ENCODE peak calls at places on chromosomes 6 and 20, in seven cellular contexts. One of them, this sample, is unnamed.

GRCh38 chr6:33958208-33958862 is 154.5 kb upstream of the MLN start:
- DNase-seq in mesenchymal stem cell: no peak
- DNase-seq in mesendoderm: peak
- DNase-seq in IMR-90: no peak
- DNase-seq in neuronal stem cell: peak
- DNase-seq in H1: no peak
- DNase-seq in trophoblast cell: no peak
- DNase-seq in this sample: peak

GRCh38 chr6:7697820-7698623 is 27.9 kb upstream of the BMP6 start:
- DNase-seq in mesenchymal stem cell: peak
- DNase-seq in mesendoderm: peak
- DNase-seq in IMR-90: peak
- DNase-seq in neuronal stem cell: no peak
- DNase-seq in H1: no peak
- DNase-seq in trophoblast cell: peak
- DNase-seq in this sample: no peak

GRCh38 chr6:10315631-10316145 is 99.2 kb downstream of the TFAP2A start:
- DNase-seq in mesenchymal stem cell: peak
- DNase-seq in mesendoderm: no peak
- DNase-seq in IMR-90: no peak
- DNase-seq in neuronal stem cell: no peak
- DNase-seq in H1: no peak
- DNase-seq in trophoblast cell: peak
- DNase-seq in this sample: no peak

GRCh38 chr6:38396209-38396608 is 243.5 kb downstream of the BTBD9 start:
- DNase-seq in mesenchymal stem cell: no peak
- DNase-seq in mesendoderm: no peak
- DNase-seq in IMR-90: no peak
- DNase-seq in neuronal stem cell: no peak
- DNase-seq in H1: no peak
- DNase-seq in trophoblast cell: no peak
- DNase-seq in this sample: no peak

GRCh38 chr6:90471297-90471696 is 115.6 kb downstream of the MAP3K7 start:
- DNase-seq in mesenchymal stem cell: no peak
- DNase-seq in mesendoderm: no peak
- DNase-seq in IMR-90: no peak
- DNase-seq in neuronal stem cell: no peak
- DNase-seq in H1: no peak
- DNase-seq in trophoblast cell: no peak
- DNase-seq in this sample: no peak

GRCh38 chr6:45609141-45609638 is 231.5 kb upstream of the SUPT3H start:
- DNase-seq in mesenchymal stem cell: peak
- DNase-seq in mesendoderm: no peak
- DNase-seq in IMR-90: peak
- DNase-seq in neuronal stem cell: no peak
- DNase-seq in H1: no peak
- DNase-seq in trophoblast cell: peak
- DNase-seq in this sample: no peak

GRCh38 chr6:167731731-167732422 is 94.8 kb upstream of the AFDN start:
- DNase-seq in mesenchymal stem cell: no peak
- DNase-seq in mesendoderm: no peak
- DNase-seq in IMR-90: no peak
- DNase-seq in neuronal stem cell: no peak
- DNase-seq in H1: no peak
- DNase-seq in trophoblast cell: no peak
- DNase-seq in this sample: no peak

GRCh38 chr6:126206504-126207246 is 133.2 kb upstream of the CENPW start:
- DNase-seq in mesenchymal stem cell: no peak
- DNase-seq in mesendoderm: no peak
- DNase-seq in IMR-90: no peak
- DNase-seq in neuronal stem cell: no peak
- DNase-seq in H1: no peak
- DNase-seq in trophoblast cell: no peak
- DNase-seq in this sample: no peak

GRCh38 chr6:112044856-112045255 is 9.0 kb upstream of the CCN6 start:
- DNase-seq in mesenchymal stem cell: peak
- DNase-seq in mesendoderm: no peak
- DNase-seq in IMR-90: peak
- DNase-seq in neuronal stem cell: no peak
- DNase-seq in H1: no peak
- DNase-seq in trophoblast cell: peak
- DNase-seq in this sample: no peak

GRCh38 chr20:33909331-33909921 is 84.3 kb upstream of the RALY start:
- DNase-seq in mesenchymal stem cell: peak
- DNase-seq in mesendoderm: peak
- DNase-seq in IMR-90: peak
- DNase-seq in neuronal stem cell: no peak
- DNase-seq in H1: no peak
- DNase-seq in trophoblast cell: peak
- DNase-seq in this sample: no peak

GRCh38 chr20:38343107-38343797 is 3.0 kb upstream of the LBP start:
- DNase-seq in mesenchymal stem cell: peak
- DNase-seq in mesendoderm: no peak
- DNase-seq in IMR-90: peak
- DNase-seq in neuronal stem cell: no peak
- DNase-seq in H1: no peak
- DNase-seq in trophoblast cell: peak
- DNase-seq in this sample: no peak

GRCh38 chr6:132161283-132161682 is 210.1 kb upstream of the CCN2 start:
- DNase-seq in mesenchymal stem cell: peak
- DNase-seq in mesendoderm: peak
- DNase-seq in IMR-90: peak
- DNase-seq in neuronal stem cell: peak
- DNase-seq in H1: no peak
- DNase-seq in trophoblast cell: peak
- DNase-seq in this sample: no peak

GRCh38 chr20:6848992-6849391 is 81.5 kb downstream of the BMP2 start:
- DNase-seq in mesenchymal stem cell: no peak
- DNase-seq in mesendoderm: peak
- DNase-seq in IMR-90: no peak
- DNase-seq in neuronal stem cell: no peak
- DNase-seq in H1: no peak
- DNase-seq in trophoblast cell: no peak
- DNase-seq in this sample: no peak

GRCh38 chr6:132830236-132830799 is 15.9 kb downstream of the RPS12 start:
- DNase-seq in mesenchymal stem cell: peak
- DNase-seq in mesendoderm: peak
- DNase-seq in IMR-90: peak
- DNase-seq in neuronal stem cell: peak
- DNase-seq in H1: no peak
- DNase-seq in trophoblast cell: peak
- DNase-seq in this sample: no peak

GRCh38 chr6:157107571-157107914 is 215.8 kb downstream of the TMEM242 start:
- DNase-seq in mesenchymal stem cell: no peak
- DNase-seq in mesendoderm: no peak
- DNase-seq in IMR-90: no peak
- DNase-seq in neuronal stem cell: no peak
- DNase-seq in H1: no peak
- DNase-seq in trophoblast cell: no peak
- DNase-seq in this sample: no peak

GRCh38 chr6:130019796-130020105 is 1.4 kb downstream of the L3MBTL3 start:
- DNase-seq in mesenchymal stem cell: no peak
- DNase-seq in mesendoderm: peak
- DNase-seq in IMR-90: no peak
- DNase-seq in neuronal stem cell: no peak
- DNase-seq in H1: no peak
- DNase-seq in trophoblast cell: no peak
- DNase-seq in this sample: no peak

GRCh38 chr6:167588181-167588919 is 238.4 kb upstream of the AFDN start:
- DNase-seq in mesenchymal stem cell: no peak
- DNase-seq in mesendoderm: no peak
- DNase-seq in IMR-90: no peak
- DNase-seq in neuronal stem cell: no peak
- DNase-seq in H1: no peak
- DNase-seq in trophoblast cell: no peak
- DNase-seq in this sample: no peak

GRCh38 chr20:8853805-8854338 is 215.0 kb upstream of the PLCB4 start:
- DNase-seq in mesenchymal stem cell: peak
- DNase-seq in mesendoderm: peak
- DNase-seq in IMR-90: peak
- DNase-seq in neuronal stem cell: peak
- DNase-seq in H1: no peak
- DNase-seq in trophoblast cell: peak
- DNase-seq in this sample: peak

GRCh38 chr6:53517021-53517420 is 27.9 kb downstream of the GCLC start:
- DNase-seq in mesenchymal stem cell: peak
- DNase-seq in mesendoderm: peak
- DNase-seq in IMR-90: no peak
- DNase-seq in neuronal stem cell: no peak
- DNase-seq in H1: no peak
- DNase-seq in trophoblast cell: peak
- DNase-seq in this sample: no peak

GRCh38 chr20:19730716-19731115 is 27.3 kb upstream of the RIN2 start:
- DNase-seq in mesenchymal stem cell: no peak
- DNase-seq in mesendoderm: no peak
- DNase-seq in IMR-90: no peak
- DNase-seq in neuronal stem cell: no peak
- DNase-seq in H1: no peak
- DNase-seq in trophoblast cell: no peak
- DNase-seq in this sample: no peak

GRCh38 chr20:757509-757908 is 10.8 kb downstream of the SLC52A3 start:
- DNase-seq in mesenchymal stem cell: no peak
- DNase-seq in mesendoderm: no peak
- DNase-seq in IMR-90: no peak
- DNase-seq in neuronal stem cell: no peak
- DNase-seq in H1: no peak
- DNase-seq in trophoblast cell: no peak
- DNase-seq in this sample: no peak
- H3K4me2 ChIP-seq in mesenchymal stem cell: no peak
- H3K4me2 ChIP-seq in mesendoderm: no peak
- H3K4me2 ChIP-seq in IMR-90: no peak
- H3K4me2 ChIP-seq in neuronal stem cell: no peak
- H3K4me2 ChIP-seq in H1: no peak
- H3K4me2 ChIP-seq in trophoblast cell: no peak
- H3K4me2 ChIP-seq in this sample: no peak

GRCh38 chr20:3245711-3246110 is 6.7 kb upstream of the SLC4A11 start:
- DNase-seq in mesenchymal stem cell: no peak
- DNase-seq in mesendoderm: no peak
- DNase-seq in IMR-90: no peak
- DNase-seq in neuronal stem cell: no peak
- DNase-seq in H1: no peak
- DNase-seq in trophoblast cell: no peak
- DNase-seq in this sample: no peak
- H4K8ac ChIP-seq in mesenchymal stem cell: no peak
- H4K8ac ChIP-seq in mesendoderm: no peak
- H4K8ac ChIP-seq in IMR-90: no peak
- H4K8ac ChIP-seq in neuronal stem cell: no peak
- H4K8ac ChIP-seq in H1: no peak
- H4K8ac ChIP-seq in trophoblast cell: no peak
- H4K8ac ChIP-seq in this sample: no peak

DNA sequence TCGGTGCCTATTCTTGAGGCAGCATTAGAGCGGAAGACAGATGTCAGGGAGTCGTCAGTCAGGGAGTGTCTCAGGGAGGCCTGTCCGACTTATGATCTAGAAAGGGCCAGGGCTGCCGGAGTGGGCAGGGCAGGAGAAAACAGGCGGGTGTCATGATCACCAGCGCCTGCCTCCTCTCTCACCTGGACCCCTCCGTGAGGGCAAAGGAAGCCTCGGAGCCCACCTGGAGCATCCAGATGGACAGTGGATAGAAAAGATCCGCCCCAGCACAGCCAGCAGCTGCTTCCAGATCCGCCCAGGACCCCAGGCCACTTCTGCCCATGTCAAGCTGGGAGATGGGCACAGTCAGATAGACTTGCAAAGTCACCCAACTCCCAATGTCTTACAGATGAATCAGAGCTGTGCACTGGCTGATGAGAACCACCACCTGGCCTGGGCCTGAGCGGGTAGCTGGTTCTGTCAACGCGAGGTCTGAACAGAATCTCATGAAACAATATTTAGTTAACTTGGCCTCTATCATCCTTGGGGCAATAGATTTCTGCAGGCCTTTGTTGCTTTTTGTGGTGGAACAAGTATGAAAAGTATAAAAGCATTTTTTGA is 22.2 kb downstream of the PSMG4 start:
- DNase-seq in mesenchymal stem cell: no peak
- DNase-seq in mesendoderm: no peak
- DNase-seq in IMR-90: peak
- DNase-seq in neuronal stem cell: no peak
- DNase-seq in H1: no peak
- DNase-seq in trophoblast cell: no peak
- DNase-seq in this sample: no peak
- H3K4me2 ChIP-seq in mesenchymal stem cell: no peak
- H3K4me2 ChIP-seq in mesendoderm: no peak
- H3K4me2 ChIP-seq in IMR-90: no peak
- H3K4me2 ChIP-seq in neuronal stem cell: no peak
- H3K4me2 ChIP-seq in H1: no peak
- H3K4me2 ChIP-seq in trophoblast cell: no peak
- H3K4me2 ChIP-seq in this sample: no peak

GRCh38 chr6:16901777-16902176 is 140.5 kb upstream of the ATXN1 start:
- DNase-seq in mesenchymal stem cell: no peak
- DNase-seq in mesendoderm: no peak
- DNase-seq in IMR-90: peak
- DNase-seq in neuronal stem cell: no peak
- DNase-seq in H1: no peak
- DNase-seq in trophoblast cell: no peak
- DNase-seq in this sample: no peak

GRCh38 chr6:16903470-16903869 is 142.2 kb upstream of the ATXN1 start:
- DNase-seq in mesenchymal stem cell: peak
- DNase-seq in mesendoderm: no peak
- DNase-seq in IMR-90: peak
- DNase-seq in neuronal stem cell: no peak
- DNase-seq in H1: no peak
- DNase-seq in trophoblast cell: peak
- DNase-seq in this sample: no peak

GRCh38 chr6:16904957-16905356 is 143.7 kb upstream of the ATXN1 start:
- DNase-seq in mesenchymal stem cell: no peak
- DNase-seq in mesendoderm: no peak
- DNase-seq in IMR-90: no peak
- DNase-seq in neuronal stem cell: no peak
- DNase-seq in H1: no peak
- DNase-seq in trophoblast cell: no peak
- DNase-seq in this sample: no peak

GRCh38 chr6:16898640-16899428 is 137.6 kb upstream of the ATXN1 start:
- DNase-seq in mesenchymal stem cell: no peak
- DNase-seq in mesendoderm: no peak
- DNase-seq in IMR-90: no peak
- DNase-seq in neuronal stem cell: no peak
- DNase-seq in H1: no peak
- DNase-seq in trophoblast cell: no peak
- DNase-seq in this sample: no peak

GRCh38 chr6:16902520-16902919 is 141.3 kb upstream of the ATXN1 start:
- DNase-seq in mesenchymal stem cell: no peak
- DNase-seq in mesendoderm: no peak
- DNase-seq in IMR-90: no peak
- DNase-seq in neuronal stem cell: no peak
- DNase-seq in H1: no peak
- DNase-seq in trophoblast cell: no peak
- DNase-seq in this sample: no peak
- H4K8ac ChIP-seq in mesenchymal stem cell: no peak
- H4K8ac ChIP-seq in mesendoderm: no peak
- H4K8ac ChIP-seq in IMR-90: no peak
- H4K8ac ChIP-seq in neuronal stem cell: no peak
- H4K8ac ChIP-seq in H1: no peak
- H4K8ac ChIP-seq in trophoblast cell: no peak
- H4K8ac ChIP-seq in this sample: no peak

GRCh38 chr6:30912746-30913520 is 1.1 kb upstream of the VARS2 start:
- DNase-seq in mesenchymal stem cell: no peak
- DNase-seq in mesendoderm: no peak
- DNase-seq in IMR-90: no peak
- DNase-seq in neuronal stem cell: no peak
- DNase-seq in H1: no peak
- DNase-seq in trophoblast cell: no peak
- DNase-seq in this sample: no peak
- H3K4me2 ChIP-seq in mesenchymal stem cell: no peak
- H3K4me2 ChIP-seq in mesendoderm: no peak
- H3K4me2 ChIP-seq in IMR-90: no peak
- H3K4me2 ChIP-seq in neuronal stem cell: no peak
- H3K4me2 ChIP-seq in H1: peak
- H3K4me2 ChIP-seq in trophoblast cell: no peak
- H3K4me2 ChIP-seq in this sample: peak

This sample was measured in H9.